ENCODE peak calls at places on chromosomes 1 and 21, in six cellular contexts. One of them, this sample, is unnamed.

GRCh38 chr1:23123528-23123927 is 45.1 kb downstream of the LUZP1 start:
- DNase-seq in activated CD8-positive, alpha-beta memory T cell treated with anti-CD3 and anti-CD28 coated beads for 1 hour: no peak
- DNase-seq in IMR-90: no peak
- DNase-seq in T-helper 17 cell: no peak
- DNase-seq in activated T-helper 9 cell treated with anti-CD3 and anti-CD28 coated beads, Interleukin-2, amount 50 U/mL, for 16 hours: no peak
- DNase-seq in Caco-2: no peak
- DNase-seq in this sample: no peak

GRCh38 chr21:29074783-29075182 is 1.3 kb upstream of the CCT8 start:
- DNase-seq in activated CD8-positive, alpha-beta memory T cell treated with anti-CD3 and anti-CD28 coated beads for 1 hour: no peak
- DNase-seq in IMR-90: no peak
- DNase-seq in T-helper 17 cell: no peak
- DNase-seq in activated T-helper 9 cell treated with anti-CD3 and anti-CD28 coated beads, Interleukin-2, amount 50 U/mL, for 16 hours: no peak
- DNase-seq in Caco-2: no peak
- DNase-seq in this sample: no peak

GRCh38 chr1:14881775-14882672 is 271.5 kb upstream of the TMEM51 start:
- DNase-seq in activated CD8-positive, alpha-beta memory T cell treated with anti-CD3 and anti-CD28 coated beads for 1 hour: no peak
- DNase-seq in IMR-90: peak; percentile 9
- DNase-seq in T-helper 17 cell: no peak
- DNase-seq in activated T-helper 9 cell treated with anti-CD3 and anti-CD28 coated beads, Interleukin-2, amount 50 U/mL, for 16 hours: no peak
- DNase-seq in Caco-2: no peak
- DNase-seq in this sample: no peak

GRCh38 chr1:176903474-176903873 is 261.0 kb downstream of the ASTN1 start:
- DNase-seq in activated CD8-positive, alpha-beta memory T cell treated with anti-CD3 and anti-CD28 coated beads for 1 hour: no peak
- DNase-seq in IMR-90: peak; percentile 37
- DNase-seq in T-helper 17 cell: no peak
- DNase-seq in activated T-helper 9 cell treated with anti-CD3 and anti-CD28 coated beads, Interleukin-2, amount 50 U/mL, for 16 hours: no peak
- DNase-seq in Caco-2: no peak
- DNase-seq in this sample: no peak

GRCh38 chr21:42097860-42098259 is 26.7 kb downstream of the UMODL1 start:
- DNase-seq in activated CD8-positive, alpha-beta memory T cell treated with anti-CD3 and anti-CD28 coated beads for 1 hour: no peak
- DNase-seq in IMR-90: peak; percentile 99
- DNase-seq in T-helper 17 cell: no peak
- DNase-seq in activated T-helper 9 cell treated with anti-CD3 and anti-CD28 coated beads, Interleukin-2, amount 50 U/mL, for 16 hours: no peak
- DNase-seq in Caco-2: peak; percentile 69
- DNase-seq in this sample: peak; percentile 97

GRCh38 chr1:12577020-12577419 is 41.0 kb downstream of the DHRS3 start:
- DNase-seq in activated CD8-positive, alpha-beta memory T cell treated with anti-CD3 and anti-CD28 coated beads for 1 hour: no peak
- DNase-seq in IMR-90: no peak
- DNase-seq in T-helper 17 cell: no peak
- DNase-seq in activated T-helper 9 cell treated with anti-CD3 and anti-CD28 coated beads, Interleukin-2, amount 50 U/mL, for 16 hours: no peak
- DNase-seq in Caco-2: no peak
- DNase-seq in this sample: no peak

GRCh38 chr1:21334214-21335087 is 44.2 kb upstream of the ECE1 start:
- DNase-seq in activated CD8-positive, alpha-beta memory T cell treated with anti-CD3 and anti-CD28 coated beads for 1 hour: peak; percentile 65
- DNase-seq in IMR-90: peak; percentile 86
- DNase-seq in T-helper 17 cell: peak; percentile 68
- DNase-seq in activated T-helper 9 cell treated with anti-CD3 and anti-CD28 coated beads, Interleukin-2, amount 50 U/mL, for 16 hours: peak; percentile 60
- DNase-seq in Caco-2: no peak
- DNase-seq in this sample: peak; percentile 85

GRCh38 chr21:44931137-44931500 is 8.7 kb upstream of the SLX9 start:
- DNase-seq in activated CD8-positive, alpha-beta memory T cell treated with anti-CD3 and anti-CD28 coated beads for 1 hour: no peak
- DNase-seq in IMR-90: no peak
- DNase-seq in T-helper 17 cell: no peak
- DNase-seq in activated T-helper 9 cell treated with anti-CD3 and anti-CD28 coated beads, Interleukin-2, amount 50 U/mL, for 16 hours: no peak
- DNase-seq in Caco-2: no peak
- DNase-seq in this sample: peak; percentile 47

GRCh38 chr1:241706967-241707366 is 54.9 kb downstream of the WDR64 start:
- DNase-seq in activated CD8-positive, alpha-beta memory T cell treated with anti-CD3 and anti-CD28 coated beads for 1 hour: peak; percentile 11
- DNase-seq in IMR-90: no peak
- DNase-seq in T-helper 17 cell: no peak
- DNase-seq in activated T-helper 9 cell treated with anti-CD3 and anti-CD28 coated beads, Interleukin-2, amount 50 U/mL, for 16 hours: no peak
- DNase-seq in Caco-2: no peak
- DNase-seq in this sample: peak; percentile 66

GRCh38 chr1:97243973-97244560 is 522.5 kb downstream of the PTBP2 start:
- DNase-seq in activated CD8-positive, alpha-beta memory T cell treated with anti-CD3 and anti-CD28 coated beads for 1 hour: no peak
- DNase-seq in IMR-90: peak; percentile 29
- DNase-seq in T-helper 17 cell: no peak
- DNase-seq in activated T-helper 9 cell treated with anti-CD3 and anti-CD28 coated beads, Interleukin-2, amount 50 U/mL, for 16 hours: no peak
- DNase-seq in Caco-2: no peak
- DNase-seq in this sample: peak; percentile 41

GRCh38 chr21:38945536-38946245 is 140.0 kb downstream of the ETS2 start:
- DNase-seq in activated CD8-positive, alpha-beta memory T cell treated with anti-CD3 and anti-CD28 coated beads for 1 hour: no peak
- DNase-seq in IMR-90: peak; percentile 58
- DNase-seq in T-helper 17 cell: no peak
- DNase-seq in activated T-helper 9 cell treated with anti-CD3 and anti-CD28 coated beads, Interleukin-2, amount 50 U/mL, for 16 hours: no peak
- DNase-seq in Caco-2: no peak
- DNase-seq in this sample: no peak

GRCh38 chr1:71823656-71824159 is 458.6 kb downstream of the NEGR1 start:
- DNase-seq in activated CD8-positive, alpha-beta memory T cell treated with anti-CD3 and anti-CD28 coated beads for 1 hour: no peak
- DNase-seq in IMR-90: no peak
- DNase-seq in T-helper 17 cell: no peak
- DNase-seq in activated T-helper 9 cell treated with anti-CD3 and anti-CD28 coated beads, Interleukin-2, amount 50 U/mL, for 16 hours: no peak
- DNase-seq in Caco-2: no peak
- DNase-seq in this sample: no peak

GRCh38 chr1:156461781-156462647 is 38.6 kb downstream of the MEF2D start:
- DNase-seq in activated CD8-positive, alpha-beta memory T cell treated with anti-CD3 and anti-CD28 coated beads for 1 hour: no peak
- DNase-seq in IMR-90: no peak
- DNase-seq in T-helper 17 cell: no peak
- DNase-seq in activated T-helper 9 cell treated with anti-CD3 and anti-CD28 coated beads, Interleukin-2, amount 50 U/mL, for 16 hours: no peak
- DNase-seq in Caco-2: no peak
- DNase-seq in this sample: no peak

GRCh38 chr1:107443027-107443426 is 302.2 kb downstream of the NTNG1 start:
- DNase-seq in activated CD8-positive, alpha-beta memory T cell treated with anti-CD3 and anti-CD28 coated beads for 1 hour: no peak
- DNase-seq in IMR-90: no peak
- DNase-seq in T-helper 17 cell: no peak
- DNase-seq in activated T-helper 9 cell treated with anti-CD3 and anti-CD28 coated beads, Interleukin-2, amount 50 U/mL, for 16 hours: no peak
- DNase-seq in Caco-2: no peak
- DNase-seq in this sample: no peak

GRCh38 chr1:240965581-240966091 is 353.7 kb upstream of the GREM2 start:
- DNase-seq in activated CD8-positive, alpha-beta memory T cell treated with anti-CD3 and anti-CD28 coated beads for 1 hour: no peak
- DNase-seq in IMR-90: no peak
- DNase-seq in T-helper 17 cell: no peak
- DNase-seq in activated T-helper 9 cell treated with anti-CD3 and anti-CD28 coated beads, Interleukin-2, amount 50 U/mL, for 16 hours: no peak
- DNase-seq in Caco-2: no peak
- DNase-seq in this sample: no peak

GRCh38 chr1:18936814-18937481 is 19.5 kb downstream of the IFFO2 start:
- DNase-seq in activated CD8-positive, alpha-beta memory T cell treated with anti-CD3 and anti-CD28 coated beads for 1 hour: no peak
- DNase-seq in IMR-90: no peak
- DNase-seq in T-helper 17 cell: no peak
- DNase-seq in activated T-helper 9 cell treated with anti-CD3 and anti-CD28 coated beads, Interleukin-2, amount 50 U/mL, for 16 hours: no peak
- DNase-seq in Caco-2: peak; percentile 88
- DNase-seq in this sample: no peak

GRCh38 chr1:4055677-4055967 is 155.6 kb upstream of the C1orf174 start:
- DNase-seq in activated CD8-positive, alpha-beta memory T cell treated with anti-CD3 and anti-CD28 coated beads for 1 hour: no peak
- DNase-seq in IMR-90: no peak
- DNase-seq in T-helper 17 cell: no peak
- DNase-seq in activated T-helper 9 cell treated with anti-CD3 and anti-CD28 coated beads, Interleukin-2, amount 50 U/mL, for 16 hours: no peak
- DNase-seq in Caco-2: no peak
- DNase-seq in this sample: no peak

GRCh38 chr1:14968251-14968812 is 185.2 kb upstream of the TMEM51 start:
- DNase-seq in activated CD8-positive, alpha-beta memory T cell treated with anti-CD3 and anti-CD28 coated beads for 1 hour: no peak
- DNase-seq in IMR-90: peak; percentile 91
- DNase-seq in T-helper 17 cell: no peak
- DNase-seq in activated T-helper 9 cell treated with anti-CD3 and anti-CD28 coated beads, Interleukin-2, amount 50 U/mL, for 16 hours: no peak
- DNase-seq in Caco-2: no peak
- DNase-seq in this sample: peak; percentile 83

GRCh38 chr1:114033219-114033706 is 54.0 kb downstream of the OLFML3 start:
- DNase-seq in activated CD8-positive, alpha-beta memory T cell treated with anti-CD3 and anti-CD28 coated beads for 1 hour: no peak
- DNase-seq in IMR-90: no peak
- DNase-seq in T-helper 17 cell: no peak
- DNase-seq in activated T-helper 9 cell treated with anti-CD3 and anti-CD28 coated beads, Interleukin-2, amount 50 U/mL, for 16 hours: no peak
- DNase-seq in Caco-2: no peak
- DNase-seq in this sample: no peak

GRCh38 chr1:12290828-12291227 is 61.0 kb downstream of the VPS13D start:
- DNase-seq in activated CD8-positive, alpha-beta memory T cell treated with anti-CD3 and anti-CD28 coated beads for 1 hour: no peak
- DNase-seq in IMR-90: no peak
- DNase-seq in T-helper 17 cell: no peak
- DNase-seq in activated T-helper 9 cell treated with anti-CD3 and anti-CD28 coated beads, Interleukin-2, amount 50 U/mL, for 16 hours: no peak
- DNase-seq in Caco-2: no peak
- DNase-seq in this sample: no peak

GRCh38 chr1:39570477-39571177 is 6.0 kb downstream of the PABPC4 start:
- DNase-seq in activated CD8-positive, alpha-beta memory T cell treated with anti-CD3 and anti-CD28 coated beads for 1 hour: no peak
- DNase-seq in IMR-90: no peak
- DNase-seq in T-helper 17 cell: no peak
- DNase-seq in activated T-helper 9 cell treated with anti-CD3 and anti-CD28 coated beads, Interleukin-2, amount 50 U/mL, for 16 hours: no peak
- DNase-seq in Caco-2: no peak
- DNase-seq in this sample: no peak

GRCh38 chr1:226149806-226150205 is 36.7 kb downstream of the ACBD3 start:
- DNase-seq in activated CD8-positive, alpha-beta memory T cell treated with anti-CD3 and anti-CD28 coated beads for 1 hour: no peak
- DNase-seq in IMR-90: peak; percentile 29
- DNase-seq in T-helper 17 cell: no peak
- DNase-seq in activated T-helper 9 cell treated with anti-CD3 and anti-CD28 coated beads, Interleukin-2, amount 50 U/mL, for 16 hours: no peak
- DNase-seq in Caco-2: peak; percentile 56
- DNase-seq in this sample: peak; percentile 37

GRCh38 chr1:97904528-97904927 is 16.3 kb downstream of the DPYD start:
- DNase-seq in activated CD8-positive, alpha-beta memory T cell treated with anti-CD3 and anti-CD28 coated beads for 1 hour: no peak
- DNase-seq in IMR-90: peak; percentile 54
- DNase-seq in T-helper 17 cell: no peak
- DNase-seq in activated T-helper 9 cell treated with anti-CD3 and anti-CD28 coated beads, Interleukin-2, amount 50 U/mL, for 16 hours: no peak
- DNase-seq in Caco-2: no peak
- DNase-seq in this sample: peak; percentile 88

GRCh38 chr1:18055181-18055580 is 52.4 kb upstream of the IGSF21 start:
- DNase-seq in activated CD8-positive, alpha-beta memory T cell treated with anti-CD3 and anti-CD28 coated beads for 1 hour: no peak
- DNase-seq in IMR-90: no peak
- DNase-seq in T-helper 17 cell: no peak
- DNase-seq in activated T-helper 9 cell treated with anti-CD3 and anti-CD28 coated beads, Interleukin-2, amount 50 U/mL, for 16 hours: no peak
- DNase-seq in Caco-2: no peak
- DNase-seq in this sample: no peak

GRCh38 chr1:29514361-29515187 is 278.3 kb downstream of the PTPRU start:
- DNase-seq in activated CD8-positive, alpha-beta memory T cell treated with anti-CD3 and anti-CD28 coated beads for 1 hour: no peak
- DNase-seq in IMR-90: no peak
- DNase-seq in T-helper 17 cell: no peak
- DNase-seq in activated T-helper 9 cell treated with anti-CD3 and anti-CD28 coated beads, Interleukin-2, amount 50 U/mL, for 16 hours: no peak
- DNase-seq in Caco-2: no peak
- DNase-seq in this sample: no peak

GRCh38 chr1:30977105-30977504 is 68.5 kb upstream of the SDC3 start:
- DNase-seq in activated CD8-positive, alpha-beta memory T cell treated with anti-CD3 and anti-CD28 coated beads for 1 hour: no peak
- DNase-seq in IMR-90: peak; percentile 76
- DNase-seq in T-helper 17 cell: no peak
- DNase-seq in activated T-helper 9 cell treated with anti-CD3 and anti-CD28 coated beads, Interleukin-2, amount 50 U/mL, for 16 hours: no peak
- DNase-seq in Caco-2: no peak
- DNase-seq in this sample: peak; percentile 57